ENCODE peak calls at places on chromosomes 7 and 10, in six cellular contexts. Y is fibroblast of lung, U is keratinocyte, X is K562, O is GM23338, P is hepatocyte. S is an unnamed sample. For H3K79me2, the result is how much of the 10 kb centered on the place peaks cover.

GRCh38 chr10:126171555-126171954 is 216.7 kb downstream of the ADAM12 start:
- DNase-seq in P (no peak), Y (peak), O (no peak), U (no peak), X (no peak), S (no peak)

GRCh38 chr10:35040761-35041501 is 49.2 kb downstream of the CUL2 start:
- DNase-seq in P (no peak), Y (peak), X (no peak), U (no peak), O (peak), S (peak)

GRCh38 chr7:92778972-92779371 is 57.4 kb downstream of the CDK6 start:
- DNase-seq in Y (peak), U (no peak), P (no peak), O (no peak), X (no peak), S (no peak)

GRCh38 chr10:78664929-78665525 is 403.7 kb upstream of the ZMIZ1 start:
- DNase-seq in O (peak), Y (peak), X (peak), U (no peak), P (no peak), S (peak)

GRCh38 chr7:131961281-131961680 is 404.9 kb upstream of the PODXL start:
- DNase-seq in P (no peak), O (no peak), U (no peak), Y (no peak), X (no peak), S (peak)

GRCh38 chr10:133458710-133459453 is 5.1 kb downstream of the SCART1 start:
- DNase-seq in P (no peak), X (no peak), O (no peak), U (no peak), Y (no peak), S (no peak)

GRCh38 chr10:113753020-113753692 is 1.7 kb downstream of the PLEKHS1 start:
- DNase-seq in U (no peak), O (peak), P (no peak), X (no peak), Y (peak), S (peak)

GRCh38 chr7:2288503-2288902 is 25.7 kb downstream of the SNX8 start:
- DNase-seq in Y (no peak), X (no peak), O (no peak), P (no peak), U (no peak), S (no peak)

GRCh38 chr10:82742478-82742877 is 867.5 kb downstream of the NRG3 start:
- DNase-seq in U (no peak), O (peak), Y (peak), P (peak), X (no peak), S (peak)

GRCh38 chr7:139159900-139160675 is 50.6 kb upstream of the ZC3HAV1 start:
- DNase-seq in O (no peak), U (no peak), Y (peak), P (no peak), X (no peak), S (peak)

GRCh38 chr10:350981-351501 is 215.8 kb downstream of the ZMYND11 start:
- DNase-seq in O (no peak), P (no peak), U (no peak), X (no peak), Y (no peak), S (no peak)

GRCh38 chr7:150524018-150524417 is 9.3 kb downstream of the GIMAP7 start:
- DNase-seq in U (no peak), Y (no peak), P (no peak), O (peak), X (no peak), S (no peak)

GRCh38 chr7:1317654-1318450 is 85.2 kb downstream of the UNCX start:
- DNase-seq in P (no peak), U (no peak), Y (no peak), X (no peak), O (no peak), S (no peak)

GRCh38 chr10:113985342-113985844 is 58.3 kb upstream of the ADRB1 start:
- DNase-seq in X (no peak), O (no peak), P (no peak), U (no peak), Y (no peak), S (no peak)

GRCh38 chr7:21318190-21318915 is 109.5 kb upstream of the SP4 start:
- DNase-seq in O (no peak), Y (peak), U (no peak), X (no peak), P (no peak), S (no peak)

GRCh38 chr7:48962821-48963505 is 38.6 kb downstream of the CDC14C start:
- DNase-seq in U (no peak), P (no peak), O (no peak), X (no peak), Y (peak), S (no peak)

GRCh38 chr10:51886438-51887068 is 187.2 kb upstream of the CSTF2T start:
- DNase-seq in U (no peak), X (no peak), Y (peak), O (no peak), P (no peak), S (peak)

GRCh38 chr10:97850446-97850845 is 803 bp downstream of the GOLGA7B start:
- DNase-seq in P (peak), U (no peak), X (no peak), Y (no peak), O (peak), S (no peak)
- TF ChIP-seq EZH2 in P (no peak), U (no peak), X (no peak), Y (peak), O (no peak), S (no peak)

DNA sequence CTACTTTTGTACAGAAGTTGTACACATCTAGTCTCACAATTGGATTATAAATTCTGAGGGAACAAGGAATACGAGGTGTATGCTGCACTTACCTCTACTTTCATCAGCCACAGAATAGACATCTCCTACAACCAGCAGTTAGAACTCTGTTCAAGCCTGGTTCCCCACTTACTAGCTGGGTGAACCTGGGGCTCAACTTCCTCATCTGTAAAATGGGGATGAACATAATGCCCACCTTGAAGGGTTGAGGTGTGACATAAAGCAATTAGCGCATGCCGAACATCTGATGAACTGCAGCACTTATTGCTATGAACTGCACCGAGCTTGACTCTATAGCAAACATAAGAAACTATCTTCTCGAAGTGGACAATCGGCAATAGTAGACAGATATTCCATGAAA is 25.3 kb downstream of the XPNPEP1 start:
- DNase-seq in U (no peak), Y (no peak), O (no peak), P (no peak), X (no peak), S (no peak)
- H3K79me2 ChIP-seq in U (half or more), Y (under half), O (under half), P (half or more), X (under half), S (under half)

GRCh38 chr10:102627446-102628293 is 16.6 kb upstream of the TRIM8 start:
- DNase-seq in P (peak), U (no peak), O (peak), Y (peak), X (no peak), S (peak)

GRCh38 chr10:102629661-102630614 is 14.3 kb upstream of the TRIM8 start:
- DNase-seq in X (no peak), P (peak), O (peak), Y (peak), U (no peak), S (peak)

GRCh38 chr10:102630663-102631062 is 13.6 kb upstream of the TRIM8 start:
- DNase-seq in P (peak), X (no peak), Y (no peak), O (no peak), U (no peak), S (no peak)

GRCh38 chr10:102627141-102627445 is 17.2 kb upstream of the TRIM8 start:
- DNase-seq in O (no peak), Y (no peak), X (no peak), U (no peak), P (no peak), S (no peak)

DNA sequence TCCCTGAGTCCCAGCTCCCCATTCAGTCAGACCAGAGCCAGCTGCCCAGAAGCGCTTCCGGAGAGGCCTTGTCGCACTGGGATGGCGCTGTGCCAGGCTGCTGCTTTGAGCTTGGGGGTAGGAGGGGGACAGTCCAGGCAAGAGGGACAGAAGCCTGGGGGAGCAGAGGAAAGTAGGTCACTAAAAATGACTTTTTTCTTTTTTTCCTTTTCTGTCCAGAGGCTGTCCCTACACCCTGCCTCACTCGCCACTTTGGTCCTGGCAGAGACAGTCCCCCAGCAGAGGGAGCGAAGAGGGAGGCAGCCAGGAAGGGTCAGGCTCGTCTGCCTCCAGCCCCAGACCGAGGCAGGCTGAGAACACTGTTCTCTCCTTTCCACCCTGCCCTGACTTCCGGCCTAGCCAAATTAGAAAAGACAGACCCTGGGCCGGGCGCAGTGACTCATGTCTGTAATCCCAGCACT is 15.8 kb upstream of the TRIM8 start:
- DNase-seq in P (peak), Y (no peak), X (no peak), O (no peak), U (no peak), S (peak)
- TF ChIP-seq CTCF in P (no peak), Y (peak), X (no peak), O (no peak), U (no peak), S (no peak)

GRCh38 chr10:92800122-92800521 is 48.2 kb upstream of the EXOC6 start:
- DNase-seq in U (no peak), X (no peak), Y (no peak), O (no peak), P (no peak), S (no peak)
- TF ChIP-seq EZH2 in U (no peak), X (no peak), Y (no peak), O (no peak), P (no peak), S (no peak)

GRCh38 chr7:156861212-156861611 is 31.8 kb downstream of the LMBR1 start:
- DNase-seq in P (no peak), U (no peak), Y (no peak), O (no peak), X (no peak), S (no peak)

GRCh38 chr7:156865493-156865892 is 27.5 kb downstream of the LMBR1 start:
- DNase-seq in Y (no peak), U (no peak), P (no peak), X (no peak), O (no peak), S (no peak)
- H3K79me2 ChIP-seq in Y (under half), U (under half), P (half or more), X (half or more), O (half or more), S (under half)

DNA sequence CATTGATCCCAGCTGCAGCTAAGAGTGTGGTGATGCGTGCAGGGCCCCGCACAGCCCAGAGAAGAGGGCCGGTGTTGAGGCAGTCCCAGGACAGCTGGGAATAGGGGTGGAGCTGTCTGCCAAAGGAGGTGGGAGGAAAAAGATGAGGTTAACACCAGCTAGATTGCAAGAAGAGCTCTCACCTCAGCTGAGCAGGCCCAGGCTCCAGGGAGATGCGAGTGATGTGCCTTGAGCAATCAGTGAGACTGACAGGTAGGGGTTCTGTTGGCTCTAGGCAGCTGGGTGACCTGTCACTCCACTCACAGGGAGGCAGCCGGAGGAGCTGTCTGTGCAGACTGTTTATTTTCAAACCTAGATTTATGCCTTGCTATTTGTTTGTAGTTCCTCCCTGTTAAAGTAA is 205.0 kb upstream of the CXCL12 start:
- DNase-seq in O (no peak), Y (no peak), P (no peak), U (no peak), X (no peak), S (no peak)
- TF ChIP-seq CTCF in O (no peak), Y (no peak), P (no peak), U (no peak), X (no peak), S (no peak)

GRCh38 chr10:96625173-96625572 is 38.4 kb upstream of the TM9SF3 start:
- DNase-seq in X (no peak), O (no peak), P (no peak), Y (no peak), U (no peak), S (no peak)
- TF ChIP-seq EZH2 in X (no peak), O (no peak), P (no peak), Y (no peak), U (no peak), S (no peak)

GRCh38 chr7:121882731-121883130 is 9.8 kb downstream of the PTPRZ1 start:
- DNase-seq in O (no peak), X (no peak), P (no peak), Y (no peak), U (no peak), S (no peak)

GRCh38 chr7:121875203-121875602 is 2.2 kb downstream of the PTPRZ1 start:
- DNase-seq in P (no peak), X (no peak), Y (no peak), O (no peak), U (no peak), S (no peak)

GRCh38 chr7:121873795-121874194 is 834 bp downstream of the PTPRZ1 start:
- DNase-seq in Y (peak), U (no peak), O (peak), P (no peak), X (no peak), S (no peak)

DNA sequence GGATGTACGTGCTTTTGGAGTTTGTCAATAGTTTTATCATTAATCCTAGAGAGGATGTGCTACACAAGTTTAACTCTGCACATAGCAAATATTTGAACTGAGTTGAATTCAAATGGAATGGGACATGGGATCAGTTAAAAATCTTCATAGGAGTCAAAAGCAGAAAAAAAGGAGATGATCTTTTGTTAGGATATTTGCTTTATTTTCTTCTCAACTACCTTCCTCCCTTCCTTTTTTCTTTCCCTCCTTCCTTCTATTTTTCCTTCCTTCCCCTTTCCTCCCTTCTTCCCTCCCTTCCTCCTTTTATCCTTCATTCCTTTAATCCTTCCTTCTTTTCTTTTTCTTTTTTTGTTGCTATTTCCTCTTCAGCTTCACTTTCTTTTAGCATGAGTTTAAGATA is 6.6 kb downstream of the PTPRZ1 start:
- DNase-seq in X (no peak), U (no peak), P (no peak), Y (no peak), O (no peak), S (no peak)
- H3K79me2 ChIP-seq in X (under half), U (under half), P (under half), Y (under half), O (half or more), S (under half)

DNA sequence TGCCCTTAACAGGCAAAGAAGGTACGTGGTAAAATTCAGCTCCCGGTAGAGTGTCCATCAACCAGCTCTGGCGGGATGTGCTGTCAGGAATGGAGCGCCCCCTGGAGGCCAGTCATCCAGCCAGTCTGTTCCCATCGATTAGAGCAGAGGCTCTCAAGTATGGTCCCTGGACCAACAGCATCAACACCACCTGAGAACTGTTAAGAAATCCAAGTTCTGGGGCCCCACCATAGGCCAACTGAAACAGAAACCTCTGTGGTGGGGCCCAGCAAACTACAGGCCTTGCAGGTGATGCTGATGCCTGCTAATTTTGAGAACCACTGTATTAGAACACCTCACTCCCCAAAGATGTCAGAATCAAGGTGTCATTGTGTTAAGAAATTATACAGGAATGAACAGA is 109.2 kb downstream of the DPY19L1 start:
- DNase-seq in U (no peak), Y (peak), P (peak), O (peak), X (peak), S (peak)
- TF ChIP-seq CTCF in U (peak), Y (peak), P (peak), O (peak), X (peak), S (peak)

S was measured in PC-3.